ENCODE peak calls at places on chromosomes 6 and 20, in seven cellular contexts. One of them, this sample, is unnamed.

GRCh38 chr6:144585217-144585814 is 300.2 kb downstream of the UTRN start:
- DNase-seq in NCI-H774: peak
- DNase-seq in H7: peak
- DNase-seq in left ventricle myocardium inferior: no peak
- DNase-seq in RWPE1: peak
- DNase-seq in osteocyte: no peak
- DNase-seq in stimulated activated CD4-positive, alpha-beta T cell treated with anti-CD3 and anti-CD28 coated beads, Interleukin-15, amount 100 ng/mL, for 1 hour: no peak
- DNase-seq in this sample: peak

GRCh38 chr6:111105578-111105977 is 18.3 kb downstream of the SLC16A10 start:
- DNase-seq in stimulated activated CD4-positive, alpha-beta T cell treated with anti-CD3 and anti-CD28 coated beads, Interleukin-15, amount 100 ng/mL, for 1 hour: no peak
- DNase-seq in RWPE1: peak
- DNase-seq in NCI-H774: peak
- DNase-seq in H7: no peak
- DNase-seq in left ventricle myocardium inferior: peak
- DNase-seq in osteocyte: no peak
- DNase-seq in this sample: peak

GRCh38 chr6:143629104-143630080 is 48.4 kb upstream of the PHACTR2 start:
- DNase-seq in RWPE1: no peak
- DNase-seq in stimulated activated CD4-positive, alpha-beta T cell treated with anti-CD3 and anti-CD28 coated beads, Interleukin-15, amount 100 ng/mL, for 1 hour: no peak
- DNase-seq in left ventricle myocardium inferior: no peak
- DNase-seq in H7: no peak
- DNase-seq in osteocyte: no peak
- DNase-seq in NCI-H774: no peak
- DNase-seq in this sample: no peak

GRCh38 chr6:131059486-131059885 is 3.6 kb downstream of the EPB41L2 start:
- DNase-seq in stimulated activated CD4-positive, alpha-beta T cell treated with anti-CD3 and anti-CD28 coated beads, Interleukin-15, amount 100 ng/mL, for 1 hour: no peak
- DNase-seq in left ventricle myocardium inferior: no peak
- DNase-seq in osteocyte: no peak
- DNase-seq in H7: no peak
- DNase-seq in RWPE1: no peak
- DNase-seq in NCI-H774: no peak
- DNase-seq in this sample: no peak

GRCh38 chr20:46333136-46333991 is 25.1 kb upstream of the CDH22 start:
- DNase-seq in stimulated activated CD4-positive, alpha-beta T cell treated with anti-CD3 and anti-CD28 coated beads, Interleukin-15, amount 100 ng/mL, for 1 hour: no peak
- DNase-seq in NCI-H774: no peak
- DNase-seq in RWPE1: peak
- DNase-seq in osteocyte: no peak
- DNase-seq in H7: no peak
- DNase-seq in left ventricle myocardium inferior: no peak
- DNase-seq in this sample: no peak

GRCh38 chr6:20126102-20126752 is 86.0 kb downstream of the MBOAT1 start:
- DNase-seq in H7: no peak
- DNase-seq in stimulated activated CD4-positive, alpha-beta T cell treated with anti-CD3 and anti-CD28 coated beads, Interleukin-15, amount 100 ng/mL, for 1 hour: no peak
- DNase-seq in osteocyte: no peak
- DNase-seq in RWPE1: no peak
- DNase-seq in left ventricle myocardium inferior: no peak
- DNase-seq in NCI-H774: no peak
- DNase-seq in this sample: no peak

GRCh38 chr6:89044988-89045387 is 35.6 kb upstream of the PNRC1 start:
- DNase-seq in osteocyte: no peak
- DNase-seq in stimulated activated CD4-positive, alpha-beta T cell treated with anti-CD3 and anti-CD28 coated beads, Interleukin-15, amount 100 ng/mL, for 1 hour: no peak
- DNase-seq in RWPE1: no peak
- DNase-seq in NCI-H774: no peak
- DNase-seq in H7: no peak
- DNase-seq in left ventricle myocardium inferior: peak
- DNase-seq in this sample: no peak

GRCh38 chr6:57284056-57284455 is 33.4 kb upstream of the PRIM2 start:
- DNase-seq in stimulated activated CD4-positive, alpha-beta T cell treated with anti-CD3 and anti-CD28 coated beads, Interleukin-15, amount 100 ng/mL, for 1 hour: no peak
- DNase-seq in left ventricle myocardium inferior: no peak
- DNase-seq in osteocyte: no peak
- DNase-seq in H7: no peak
- DNase-seq in RWPE1: no peak
- DNase-seq in NCI-H774: no peak
- DNase-seq in this sample: no peak

GRCh38 chr20:1105599-1106194 is 12.7 kb upstream of the PSMF1 start:
- DNase-seq in osteocyte: no peak
- DNase-seq in stimulated activated CD4-positive, alpha-beta T cell treated with anti-CD3 and anti-CD28 coated beads, Interleukin-15, amount 100 ng/mL, for 1 hour: no peak
- DNase-seq in H7: no peak
- DNase-seq in RWPE1: no peak
- DNase-seq in left ventricle myocardium inferior: no peak
- DNase-seq in NCI-H774: no peak
- DNase-seq in this sample: no peak